ENCODE peak calls at places on chromosomes 5 and 9, in six cellular contexts. S is COLO829, N is EL, I is Right ventricle myocardium superior, E is HFFc6, U is ovary. D is an unnamed sample.

GRCh38 chr9:37839491-37840461 is 39.2 kb downstream of the DCAF10 start:
- DNase-seq in S (no peak), N (peak), I (no peak), E (peak), U (no peak), D (no peak)

GRCh38 chr5:123599171-123599570 is 87.2 kb downstream of the CSNK1G3 start:
- DNase-seq in S (no peak), N (no peak), I (no peak), E (no peak), U (no peak), D (no peak)

GRCh38 chr5:150077996-150078801 is 8.2 kb downstream of the CSF1R start:
- DNase-seq in S (no peak), N (no peak), I (no peak), E (no peak), U (no peak), D (no peak)

GRCh38 chr9:5958273-5958672 is 57.2 kb downstream of the RANBP6 start:
- DNase-seq in S (no peak), N (no peak), I (peak), E (no peak), U (no peak), D (no peak)

GRCh38 chr5:8840237-8840636 is 705.6 kb downstream of the SEMA5A start:
- DNase-seq in S (no peak), N (no peak), I (no peak), E (no peak), U (no peak), D (no peak)

GRCh38 chr5:96652769-96653455 is 9.3 kb upstream of the CAST start:
- DNase-seq in S (no peak), N (peak), I (no peak), E (peak), U (no peak), D (no peak)

GRCh38 chr5:137073192-137073591 is 425.9 kb downstream of the SPOCK1 start:
- DNase-seq in S (no peak), N (peak), I (no peak), E (peak), U (no peak), D (no peak)

GRCh38 chr5:173618927-173619519 is 2.6 kb upstream of the BOD1 start:
- DNase-seq in S (peak), N (peak), I (no peak), E (peak), U (no peak), D (no peak)

GRCh38 chr9:113581865-113582697 is 118.6 kb downstream of the RGS3 start:
- DNase-seq in S (no peak), N (peak), I (peak), E (peak), U (peak), D (peak)

GRCh38 chr9:128838338-128838737 is 8.7 kb upstream of the SPOUT1 start:
- DNase-seq in S (no peak), N (no peak), I (peak), E (no peak), U (no peak), D (no peak)

GRCh38 chr5:40390286-40391253 is 289.1 kb upstream of the PTGER4 start:
- DNase-seq in S (no peak), N (no peak), I (no peak), E (no peak), U (no peak), D (no peak)

GRCh38 chr9:35164711-35165110 is 2.9 kb downstream of the UNC13B start:
- DNase-seq in S (no peak), N (peak), I (no peak), E (peak), U (no peak), D (no peak)

GRCh38 chr5:44245936-44246335 is 143.3 kb downstream of the FGF10 start:
- DNase-seq in S (no peak), N (no peak), I (no peak), E (no peak), U (no peak), D (no peak)

GRCh38 chr5:22572941-22573340 is 280.2 kb downstream of the CDH12 start:
- DNase-seq in S (no peak), N (no peak), I (no peak), E (no peak), U (no peak), D (no peak)

GRCh38 chr9:104851521-104851920 is 76.4 kb downstream of the ABCA1 start:
- DNase-seq in S (no peak), N (no peak), I (no peak), E (no peak), U (no peak), D (no peak)

GRCh38 chr5:50684721-50685120 is 18.3 kb downstream of the PARP8 start:
- DNase-seq in S (no peak), N (no peak), I (no peak), E (no peak), U (no peak), D (no peak)

GRCh38 chr9:90808226-90808797 is 6.7 kb downstream of the SYK start:
- DNase-seq in S (no peak), N (no peak), I (no peak), E (no peak), U (no peak), D (no peak)